ENCODE peak calls at places on chromosomes 13 and 19, in six cellular contexts. D, V, O, Q, G and B are unnamed samples.

GRCh38 chr13:56932104-56932503 is 208.6 kb upstream of the PRR20A start:
- DNase-seq in D (no peak), V (no peak), O (no peak), Q (no peak), G (no peak), B (no peak)

GRCh38 chr13:27607125-27607524 is 13.2 kb downstream of the LNX2 start:
- DNase-seq in D (no peak), V (peak), O (peak), Q (no peak), G (peak), B (no peak)

GRCh38 chr13:30730526-30730925 is 4.8 kb upstream of the ALOX5AP start:
- DNase-seq in D (no peak), V (no peak), O (peak), Q (peak), G (peak), B (peak)

GRCh38 chr19:18397242-18398202 is at the start of gene LRRC25:
- DNase-seq in D (no peak), V (no peak), O (no peak), Q (peak), G (no peak), B (peak)

GRCh38 chr19:55647732-55648656 is at the start of gene CCDC106:
- DNase-seq in D (no peak), V (peak), O (peak), Q (peak), G (peak), B (peak)

GRCh38 chr13:48400090-48400694 is 12.7 kb downstream of the LPAR6 start:
- DNase-seq in D (no peak), V (no peak), O (peak), Q (no peak), G (peak), B (no peak)

GRCh38 chr13:20547479-20547908 is 19.5 kb upstream of the IFT88 start:
- DNase-seq in D (no peak), V (no peak), O (no peak), Q (no peak), G (no peak), B (no peak)

GRCh38 chr19:14381689-14382474 is 638 bp downstream of the ADGRE5 start:
- DNase-seq in D (no peak), V (peak), O (peak), Q (no peak), G (peak), B (no peak)

GRCh38 chr19:7562646-7563393 is 27.3 kb downstream of the PNPLA6 start:
- DNase-seq in D (no peak), V (no peak), O (no peak), Q (no peak), G (peak), B (peak)
- H4K91ac ChIP-seq in D (no peak), V (no peak), O (no peak), Q (no peak), G (no peak), B (no peak)

GRCh38 chr13:109140777-109141354 is 511.5 kb downstream of the MYO16 start:
- DNase-seq in D (no peak), V (no peak), O (no peak), Q (no peak), G (no peak), B (no peak)
- H4K91ac ChIP-seq in D (no peak), V (no peak), O (no peak), Q (no peak), G (no peak), B (no peak)

DNA sequence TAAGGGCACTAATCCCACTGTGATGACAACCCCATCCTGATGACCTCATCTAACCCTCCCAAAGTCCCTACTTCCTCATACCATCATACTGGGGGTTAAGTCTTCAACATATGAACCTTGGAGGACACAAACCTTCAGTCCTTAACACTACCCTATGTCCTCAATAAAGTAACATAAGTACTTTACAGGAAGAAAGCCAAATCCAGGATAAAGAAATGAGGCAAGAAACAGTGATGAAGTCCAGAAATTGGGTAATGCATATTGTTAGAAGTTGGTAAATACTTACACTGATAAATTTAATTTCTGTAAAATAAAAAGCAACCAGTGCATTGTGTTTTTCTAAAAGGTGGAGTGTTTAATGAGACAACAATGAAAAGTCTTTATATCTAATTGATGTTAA is 284.8 kb upstream of the SOX21 start:
- DNase-seq in D (no peak), V (no peak), O (no peak), Q (no peak), G (no peak), B (no peak)
- H4K91ac ChIP-seq in D (no peak), V (no peak), O (no peak), Q (no peak), G (no peak), B (no peak)

GRCh38 chr13:112179421-112179820 is 112.5 kb downstream of the SOX1 start:
- DNase-seq in D (no peak), V (no peak), O (no peak), Q (no peak), G (no peak), B (no peak)
- H4K91ac ChIP-seq in D (no peak), V (no peak), O (no peak), Q (no peak), G (no peak), B (no peak)

DNA sequence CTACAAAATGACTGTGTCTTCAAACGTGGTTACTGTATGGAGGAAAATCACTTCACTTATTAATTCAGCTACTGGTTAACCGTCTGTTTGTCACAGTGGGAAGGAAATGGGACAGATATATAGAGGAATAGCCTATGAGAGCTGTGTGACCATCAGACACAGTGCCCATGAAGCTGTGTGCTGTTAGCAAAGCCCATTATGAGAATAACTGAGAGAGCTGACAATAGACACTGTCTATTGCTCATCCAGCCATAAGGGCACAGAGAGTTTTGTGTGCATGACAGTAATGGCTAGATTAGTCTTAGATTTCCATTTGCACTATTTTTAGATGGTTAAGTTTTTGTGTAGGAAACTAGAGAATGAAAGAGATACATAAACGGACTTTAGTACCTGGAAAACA is 64.1 kb upstream of the POSTN start:
- DNase-seq in D (no peak), V (no peak), O (no peak), Q (no peak), G (no peak), B (no peak)
- H4K91ac ChIP-seq in D (no peak), V (no peak), O (no peak), Q (no peak), G (no peak), B (no peak)

DNA sequence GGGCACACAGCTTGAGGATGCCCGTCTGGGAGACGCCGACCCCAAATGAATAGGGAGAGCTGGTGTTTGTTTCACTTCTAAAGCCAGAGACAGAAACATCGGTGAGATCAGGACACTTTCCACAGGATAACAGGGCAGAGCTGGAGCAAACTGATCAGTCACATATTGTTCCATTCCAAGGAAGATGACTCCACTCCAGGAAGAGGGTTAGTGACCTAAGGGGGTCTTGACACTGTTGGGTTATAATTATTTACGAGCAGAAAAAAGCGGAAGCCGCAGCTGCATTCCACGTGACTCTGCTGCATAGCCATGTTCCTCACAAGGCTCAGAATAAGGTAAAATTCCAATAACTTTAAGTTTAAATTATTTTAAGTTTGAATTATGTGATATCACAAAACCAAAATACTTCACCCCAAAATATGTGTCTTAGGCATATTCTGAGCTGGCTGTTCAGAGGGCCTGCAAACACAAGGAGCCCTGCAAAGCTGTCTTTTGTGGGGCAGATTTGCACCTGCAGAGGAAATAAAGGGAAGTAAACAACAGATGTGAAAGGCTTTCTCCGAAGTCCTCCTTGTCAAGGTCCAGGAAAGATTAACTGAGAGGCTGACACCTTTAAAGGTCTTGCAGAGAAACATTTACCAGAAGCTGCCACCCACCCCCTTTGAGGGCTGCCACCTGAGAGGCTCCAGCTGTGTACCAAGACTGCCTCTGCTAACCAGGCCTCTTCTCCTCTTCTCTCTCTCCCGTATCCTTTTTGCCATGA is 819.2 kb downstream of the UQCRFS1 start:
- DNase-seq in D (no peak), V (no peak), O (no peak), Q (no peak), G (no peak), B (no peak)
- H4K91ac ChIP-seq in D (no peak), V (no peak), O (no peak), Q (no peak), G (no peak), B (no peak)

GRCh38 chr13:36369268-36370107 is 23.3 kb upstream of the SPART start:
- DNase-seq in D (no peak), V (peak), O (no peak), Q (no peak), G (no peak), B (no peak)

GRCh38 chr13:36366023-36366422 is 19.8 kb upstream of the SPART start:
- DNase-seq in D (no peak), V (no peak), O (no peak), Q (no peak), G (no peak), B (no peak)

GRCh38 chr13:36371185-36371584 is 25.0 kb upstream of the SPART start:
- DNase-seq in D (no peak), V (no peak), O (no peak), Q (no peak), G (no peak), B (no peak)

GRCh38 chr13:36374063-36374462 is 27.9 kb upstream of the SPART start:
- DNase-seq in D (no peak), V (no peak), O (no peak), Q (no peak), G (no peak), B (no peak)

GRCh38 chr13:36370108-36370429 is 23.9 kb upstream of the SPART start:
- DNase-seq in D (no peak), V (no peak), O (no peak), Q (no peak), G (no peak), B (no peak)
- H4K91ac ChIP-seq in D (no peak), V (no peak), O (no peak), Q (no peak), G (no peak), B (no peak)